ENCODE peak calls at places on chromosomes 16 and 17, in seven cellular contexts. D, U, E, H, R, A and V are unnamed samples.
A peak's percentile ranks its signal among the peaks of the same experiment; 100 is the strongest.

GRCh38 chr16:67537636-67538591 is 9.3 kb downstream of the RIPOR1 start:
- DNase-seq in D (no peak), U (peak; percentile 74), E (peak; percentile 84), H (peak; percentile 51), R (peak; percentile 77), A (peak; percentile 73), V (peak; percentile 98)

GRCh38 chr16:7745321-7745720 is 412.7 kb downstream of the RBFOX1 start:
- DNase-seq in D (no peak), U (no peak), E (no peak), H (no peak), R (no peak), A (no peak), V (no peak)

GRCh38 chr17:58755577-58756245 is at the start of gene PPM1E:
- DNase-seq in D (peak; percentile 12), U (peak; percentile 16), E (peak; percentile 80), H (peak; percentile 91), R (peak; percentile 7), A (peak; percentile 12), V (peak; percentile 67)

GRCh38 chr16:86638642-86639041 is 60.3 kb downstream of the FOXL1 start:
- DNase-seq in D (no peak), U (no peak), E (no peak), H (no peak), R (no peak), A (no peak), V (no peak)

GRCh38 chr17:45232514-45233422 is 11.1 kb downstream of the FMNL1 start:
- DNase-seq in D (no peak), U (no peak), E (no peak), H (no peak), R (no peak), A (no peak), V (no peak)

GRCh38 chr16:29308644-29309546 is 97.6 kb downstream of the NPIPB11 start:
- DNase-seq in D (no peak), U (no peak), E (no peak), H (no peak), R (no peak), A (no peak), V (no peak)

GRCh38 chr17:76554131-76554530 is 14.3 kb downstream of the PRCD start:
- DNase-seq in D (no peak), U (no peak), E (no peak), H (no peak), R (no peak), A (no peak), V (no peak)

GRCh38 chr17:69523252-69523861 is 108.9 kb downstream of the MAP2K6 start:
- DNase-seq in D (peak; percentile 73), U (no peak), E (peak; percentile 32), H (no peak), R (peak; percentile 10), A (no peak), V (no peak)

GRCh38 chr17:47967607-47968252 is 3.2 kb upstream of the CDK5RAP3 start:
- DNase-seq in D (peak; percentile 78), U (no peak), E (no peak), H (no peak), R (peak; percentile 61), A (peak; percentile 60), V (no peak)

GRCh38 chr17:8649157-8650118 is 18.9 kb upstream of the MYH10 start:
- DNase-seq in D (peak; percentile 99), U (no peak), E (no peak), H (no peak), R (no peak), A (no peak), V (no peak)

GRCh38 chr17:69609495-69610315 is 195.2 kb downstream of the MAP2K6 start:
- DNase-seq in D (peak; percentile 81), U (no peak), E (peak; percentile 34), H (peak; percentile 2), R (peak; percentile 1), A (no peak), V (no peak)

GRCh38 chr17:82931696-82932060 is 91.9 kb upstream of the ZNF750 start:
- DNase-seq in D (peak; percentile 86), U (no peak), E (no peak), H (no peak), R (no peak), A (peak; percentile 34), V (no peak)

DNA sequence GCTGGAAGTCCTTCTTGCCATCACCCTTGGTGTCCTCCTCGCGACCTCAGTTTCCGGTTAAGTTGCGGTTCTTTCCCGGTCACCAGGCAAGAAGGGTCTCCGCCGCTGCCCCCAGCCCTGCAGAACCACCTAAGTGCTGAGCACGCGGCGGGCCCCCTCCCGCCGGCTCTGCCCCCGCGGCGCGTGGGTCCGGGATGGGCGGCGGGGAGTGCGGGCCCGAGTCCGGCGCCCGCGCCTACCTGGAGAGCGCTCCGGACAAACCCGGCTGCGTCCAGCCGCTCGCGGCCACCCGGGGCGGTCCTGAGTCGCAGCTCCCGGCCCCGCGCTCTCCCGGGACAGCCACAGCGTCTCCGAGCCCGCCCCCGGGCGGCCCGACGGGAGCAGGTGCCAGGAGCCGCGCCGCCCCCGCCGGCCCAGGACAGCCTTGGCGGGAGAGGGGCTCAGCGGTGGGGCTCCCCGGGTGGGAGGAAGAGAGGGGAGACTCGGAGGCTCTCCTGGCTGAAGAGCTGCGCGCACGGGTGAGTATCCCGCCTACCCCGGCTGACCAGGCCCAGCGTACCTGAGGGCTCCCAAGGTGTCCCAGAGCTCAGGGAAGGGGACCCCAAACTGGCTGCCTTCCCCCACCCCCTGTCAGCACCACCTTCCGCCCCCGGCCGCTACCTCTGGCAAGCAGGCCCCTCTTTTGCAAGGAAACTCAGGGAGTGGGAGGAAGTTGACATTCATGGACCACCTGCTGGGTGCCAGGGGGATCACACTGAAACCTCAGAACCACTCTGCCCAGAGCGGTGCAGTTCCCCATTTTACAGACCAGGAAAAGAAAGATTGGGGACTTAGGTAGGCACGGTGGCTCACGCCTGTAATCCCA is 22.2 kb upstream of the C17orf113 start:
- DNase-seq in D (no peak), U (no peak), E (peak; percentile 46), H (peak; percentile 24), R (peak; percentile 28), A (no peak), V (peak; percentile 36)
- TF ChIP-seq CTCF in D (no peak), U (no peak), E (peak; percentile 13), H (peak; percentile 23), R (no peak), A (no peak), V (no peak)

GRCh38 chr16:70511833-70512232 is 11.5 kb downstream of the COG4 start:
- DNase-seq in D (no peak), U (no peak), E (no peak), H (no peak), R (no peak), A (no peak), V (no peak)

GRCh38 chr16:70512456-70512855 is 10.9 kb downstream of the COG4 start:
- DNase-seq in D (peak; percentile 48), U (no peak), E (no peak), H (no peak), R (no peak), A (no peak), V (no peak)

GRCh38 chr16:70510216-70510615 is 13.1 kb downstream of the COG4 start:
- DNase-seq in D (no peak), U (no peak), E (no peak), H (no peak), R (no peak), A (no peak), V (no peak)

DNA sequence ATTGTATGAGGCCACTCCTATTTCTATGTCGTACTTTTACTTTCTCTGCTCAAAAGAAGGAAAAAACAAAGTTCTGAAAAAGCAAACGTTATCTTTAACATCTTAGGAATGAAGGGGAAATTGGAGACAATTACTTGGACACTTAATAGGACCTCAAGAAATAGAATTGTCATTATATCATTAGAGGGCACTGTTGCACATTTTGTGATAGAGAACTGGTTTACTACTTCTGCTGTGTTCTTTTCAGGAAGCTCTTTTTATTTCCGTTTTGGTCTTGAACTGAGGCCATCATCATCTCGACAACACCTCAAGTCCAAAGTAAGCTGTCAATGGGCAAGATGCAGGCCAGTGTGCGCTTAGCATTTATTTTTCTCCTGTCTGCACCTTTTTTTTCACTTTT is 14.6 kb downstream of the COG4 start:
- DNase-seq in D (no peak), U (no peak), E (no peak), H (no peak), R (no peak), A (no peak), V (no peak)
- TF ChIP-seq CTCF in D (no peak), U (peak; percentile 41), E (no peak), H (no peak), R (peak; percentile 45), A (no peak), V (no peak)

DNA sequence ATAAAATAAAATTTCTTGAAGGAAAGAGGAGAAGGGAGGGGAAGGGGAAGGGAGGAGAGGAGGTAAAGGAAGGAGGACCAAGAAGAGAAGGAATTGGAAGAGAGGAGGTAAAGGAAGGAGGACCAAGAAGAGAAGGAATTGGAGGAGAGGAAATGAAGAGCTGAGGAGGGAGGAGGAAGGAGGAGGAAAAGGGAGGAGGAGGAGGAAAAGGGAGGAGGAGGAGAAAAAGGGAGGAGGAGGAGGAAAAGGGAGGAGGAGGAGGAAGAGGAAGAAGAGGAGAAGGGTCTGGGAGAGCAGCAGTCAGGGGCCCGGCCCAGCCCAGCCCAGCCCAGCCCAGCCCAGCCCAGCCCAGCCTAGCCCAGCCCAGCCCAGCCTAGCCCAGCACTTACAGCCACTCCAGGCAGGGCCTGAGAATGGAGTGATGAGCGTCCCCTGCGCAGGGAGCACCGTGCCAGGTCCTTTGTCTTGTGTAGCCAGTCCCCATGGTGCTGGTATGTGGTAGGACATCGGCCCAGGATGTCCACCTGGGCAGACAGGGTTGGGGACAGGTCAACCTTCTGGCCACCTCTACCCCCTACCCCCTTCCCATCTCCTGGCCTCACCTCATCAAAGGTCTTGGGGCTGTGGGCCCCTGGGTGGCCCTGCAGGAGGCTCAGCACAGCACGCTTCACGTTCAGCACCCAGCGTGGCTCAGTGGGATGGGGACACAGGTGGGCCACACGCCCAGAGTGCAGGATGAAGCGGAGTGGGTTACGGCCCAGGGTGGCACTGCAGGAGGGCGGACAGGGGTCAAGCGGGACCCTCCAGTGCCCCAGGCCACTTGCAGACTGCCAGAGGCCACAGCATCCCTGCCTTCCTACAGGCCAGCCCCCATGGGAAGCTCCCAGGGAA is 70.9 kb downstream of the LITAF start:
- DNase-seq in D (no peak), U (no peak), E (no peak), H (no peak), R (no peak), A (no peak), V (no peak)
- TF ChIP-seq CTCF in D (no peak), U (no peak), E (no peak), H (no peak), R (no peak), A (no peak), V (no peak)

GRCh38 chr17:42920106-42920900 is 19.7 kb downstream of the G6PC1 start:
- DNase-seq in D (no peak), U (no peak), E (no peak), H (no peak), R (no peak), A (no peak), V (no peak)
- TF ChIP-seq CTCF in D (no peak), U (no peak), E (no peak), H (no peak), R (no peak), A (no peak), V (no peak)

GRCh38 chr17:17774009-17774881 is 62.5 kb downstream of the SREBF1 start:
- DNase-seq in D (no peak), U (no peak), E (no peak), H (no peak), R (no peak), A (peak; percentile 83), V (no peak)
- TF ChIP-seq CTCF in D (peak; percentile 30), U (peak; percentile 28), E (no peak), H (no peak), R (peak; percentile 61), A (peak; percentile 64), V (no peak)

GRCh38 chr17:61247438-61247837 is 152.2 kb upstream of the TBX2 start:
- DNase-seq in D (peak; percentile 93), U (no peak), E (no peak), H (no peak), R (no peak), A (no peak), V (no peak)
- TF ChIP-seq CTCF in D (no peak), U (no peak), E (no peak), H (no peak), R (no peak), A (no peak), V (no peak)